ENCODE peak calls at places on chromosomes 4 and X, in five cellular contexts. H, C, G, P and R are unnamed samples.

GRCh38 chrX:55135171-55135570 is 46.4 kb downstream of the PAGE2 start:
- DNase-seq in H (peak), C (peak), G (peak), P (no peak), R (peak)

GRCh38 chr4:166064706-166065105 is 191.7 kb downstream of the TLL1 start:
- DNase-seq in H (no peak), C (no peak), G (no peak), P (no peak), R (no peak)

GRCh38 chr4:62709618-62710252 is 1509.6 kb downstream of the ADGRL3 start:
- DNase-seq in H (peak), C (peak), G (peak), P (peak), R (peak)

GRCh38 chrX:1925053-1925481 is 310.2 kb downstream of the ASMT start:
- DNase-seq in H (no peak), C (no peak), G (no peak), P (no peak), R (peak)

GRCh38 chrX:12241026-12241425 is 102.8 kb downstream of the FRMPD4 start:
- DNase-seq in H (no peak), C (no peak), G (peak), P (no peak), R (no peak)

GRCh38 chr4:7371122-7371941 is 63.4 kb downstream of the PSAPL1 start:
- DNase-seq in H (no peak), C (no peak), G (peak), P (no peak), R (no peak)

GRCh38 chr4:88964450-88964849 is 92.5 kb downstream of the FAM13A start:
- DNase-seq in H (no peak), C (peak), G (peak), P (no peak), R (no peak)

GRCh38 chrX:76148753-76149152 is 24.1 kb upstream of the PBDC1 start:
- DNase-seq in H (peak), C (peak), G (peak), P (no peak), R (no peak)

GRCh38 chr4:34220601-34221000 is 2023.7 kb downstream of the ARAP2 start:
- DNase-seq in H (no peak), C (no peak), G (peak), P (no peak), R (no peak)

GRCh38 chr4:182185491-182185890 is 57.7 kb upstream of the TENM3 start:
- DNase-seq in H (no peak), C (no peak), G (no peak), P (no peak), R (no peak)

GRCh38 chr4:6771229-6771671 is 11.3 kb upstream of the KIAA0232 start:
- DNase-seq in H (no peak), C (no peak), G (peak), P (no peak), R (no peak)

GRCh38 chr4:169239236-169239905 is 31.4 kb downstream of the SH3RF1 start:
- DNase-seq in H (no peak), C (no peak), G (no peak), P (no peak), R (no peak)

GRCh38 chrX:3522016-3522690 is 175.7 kb upstream of the MXRA5 start:
- DNase-seq in H (no peak), C (no peak), G (peak), P (no peak), R (no peak)

GRCh38 chrX:120293015-120293414 is 18.2 kb downstream of the TMEM255A start:
- DNase-seq in H (no peak), C (no peak), G (no peak), P (no peak), R (no peak)

GRCh38 chr4:79201976-79202375 is 123.9 kb downstream of the NAA11 start:
- DNase-seq in H (no peak), C (no peak), G (no peak), P (no peak), R (no peak)

GRCh38 chr4:83389037-83389755 is 54.5 kb upstream of the HPSE start:
- DNase-seq in H (no peak), C (no peak), G (no peak), P (no peak), R (no peak)

GRCh38 chr4:90950385-90950841 is 823.2 kb downstream of the CCSER1 start:
- DNase-seq in H (no peak), C (peak), G (peak), P (no peak), R (no peak)

GRCh38 chrX:110432831-110433230 is 74.2 kb downstream of the RTL9 start:
- DNase-seq in H (no peak), C (no peak), G (no peak), P (no peak), R (no peak)

GRCh38 chr4:3399277-3400194 is 42.2 kb upstream of the HGFAC start:
- DNase-seq in H (no peak), C (no peak), G (no peak), P (no peak), R (no peak)

GRCh38 chr4:17066241-17066640 is 167.8 kb upstream of the LDB2 start:
- DNase-seq in H (no peak), C (no peak), G (no peak), P (no peak), R (no peak)

GRCh38 chr4:52052475-52052780 is 1.3 kb downstream of the SPATA18 start:
- DNase-seq in H (no peak), C (no peak), G (peak), P (peak), R (no peak)

GRCh38 chrX:115940888-115941332 is 229.6 kb upstream of the AGTR2 start:
- DNase-seq in H (no peak), C (peak), G (peak), P (no peak), R (peak)

GRCh38 chr4:102789317-102789717 is 28.5 kb upstream of the MANBA start:
- DNase-seq in H (no peak), C (no peak), G (peak), P (no peak), R (no peak)

GRCh38 chrX:49273181-49273727 is 3.7 kb downstream of the PPP1R3F start:
- DNase-seq in H (no peak), C (no peak), G (no peak), P (no peak), R (no peak)

GRCh38 chrX:132676102-132676501 is 187.3 kb upstream of the MBNL3 start:
- DNase-seq in H (no peak), C (no peak), G (no peak), P (no peak), R (no peak)

GRCh38 chr4:155545456-155545855 is 121.2 kb upstream of the GUCY1A1 start:
- DNase-seq in H (no peak), C (no peak), G (no peak), P (no peak), R (no peak)

GRCh38 chrX:139932077-139932900 is 564 bp downstream of the ATP11C start:
- DNase-seq in H (peak), C (no peak), G (peak), P (peak), R (no peak)

GRCh38 chrX:86014421-86014820 is 32.9 kb downstream of the CHM start:
- DNase-seq in H (no peak), C (no peak), G (no peak), P (no peak), R (no peak)

GRCh38 chr4:148539387-148539786 is 97.2 kb upstream of the NR3C2 start:
- DNase-seq in H (no peak), C (no peak), G (no peak), P (no peak), R (no peak)

GRCh38 chr4:107666134-107666533 is 53.9 kb downstream of the PAPSS1 start:
- DNase-seq in H (no peak), C (no peak), G (peak), P (no peak), R (no peak)

GRCh38 chrX:14897042-14897441 is 23.8 kb downstream of the MOSPD2 start:
- DNase-seq in H (no peak), C (no peak), G (no peak), P (no peak), R (no peak)

GRCh38 chrX:71128915-71129765 is 10.7 kb downstream of the MED12 start:
- DNase-seq in H (peak), C (peak), G (peak), P (peak), R (no peak)